ENCODE peak calls at places on chromosome 17, in seven cellular contexts. R, E, X, D, H, K and F are unnamed samples.

GRCh38 chr17:58330997-58331814 is 2.6 kb upstream of the TSPOAP1 start:
- DNase-seq in E (peak; percentile 82), X (no peak), K (peak; percentile 84), R (peak; percentile 23), D (peak; percentile 72), H (no peak), F (no peak)

GRCh38 chr17:17564896-17565295 is 26.6 kb downstream of the PEMT start:
- DNase-seq in E (no peak), D (no peak), X (no peak), K (no peak), H (no peak), R (no peak), F (peak; percentile 46)

GRCh38 chr17:44733753-44734152 is 25.0 kb upstream of the ADAM11 start:
- DNase-seq in K (no peak), R (no peak), E (no peak), X (peak; percentile 74), H (peak; percentile 16), D (no peak), F (no peak)

GRCh38 chr17:77572065-77572601 is 386.4 kb upstream of the TNRC6C start:
- DNase-seq in D (no peak), X (no peak), R (no peak), K (no peak), E (no peak), H (no peak), F (no peak)

GRCh38 chr17:74296548-74296936 is 22.5 kb downstream of the DNAI2 start:
- DNase-seq in X (peak; percentile 86), R (peak; percentile 70), E (peak; percentile 39), H (peak; percentile 29), K (peak; percentile 15), D (no peak), F (peak; percentile 47)

GRCh38 chr17:2374549-2375285 is 26.1 kb downstream of the MNT start:
- DNase-seq in E (no peak), X (no peak), D (no peak), H (no peak), R (no peak), K (no peak), F (no peak)

GRCh38 chr17:46929413-46929812 is 6.5 kb downstream of the GOSR2 start:
- DNase-seq in R (no peak), X (no peak), H (no peak), K (no peak), E (no peak), D (no peak), F (no peak)

GRCh38 chr17:913207-913606 is 66.4 kb downstream of the NXN start:
- DNase-seq in D (no peak), K (no peak), X (no peak), E (no peak), R (no peak), H (no peak), F (no peak)